ENCODE peak calls at places on chromosome 20, in seven cellular contexts. V, F, C, M, N, P and G are unnamed samples.

GRCh38 chr20:11852801-11853200 is 64.9 kb upstream of the BTBD3 start:
- DNase-seq in V (peak; percentile 67), F (no peak), C (no peak), M (no peak), N (peak; percentile 62), P (no peak), G (no peak)

GRCh38 chr20:22921595-22922421 is 113.3 kb upstream of the SSTR4 start:
- DNase-seq in V (peak; percentile 80), F (peak; percentile 82), C (peak; percentile 66), M (peak; percentile 12), N (peak; percentile 63), P (peak; percentile 40), G (no peak)

GRCh38 chr20:50395258-50395729 is 114.9 kb upstream of the PTPN1 start:
- DNase-seq in V (peak; percentile 69), F (peak; percentile 59), C (peak; percentile 89), M (no peak), N (no peak), P (no peak), G (no peak)

GRCh38 chr20:38534756-38535155 is 46.2 kb upstream of the ADIG start:
- DNase-seq in V (no peak), F (no peak), C (no peak), M (no peak), N (no peak), P (no peak), G (no peak)

GRCh38 chr20:57440678-57441509 is 49.7 kb downstream of the RBM38 start:
- DNase-seq in V (peak; percentile 43), F (peak; percentile 65), C (peak; percentile 77), M (no peak), N (no peak), P (no peak), G (no peak)

GRCh38 chr20:46040902-46041535 is 12.0 kb downstream of the SLC12A5 start:
- DNase-seq in V (peak; percentile 57), F (peak; percentile 47), C (no peak), M (no peak), N (peak; percentile 35), P (peak; percentile 25), G (peak; percentile 29)

GRCh38 chr20:24432057-24432456 is 37.4 kb upstream of the SYNDIG1 start:
- DNase-seq in V (no peak), F (no peak), C (no peak), M (no peak), N (no peak), P (no peak), G (no peak)

GRCh38 chr20:10381477-10381876 is 52.5 kb downstream of the MKKS start:
- DNase-seq in V (peak; percentile 14), F (no peak), C (no peak), M (no peak), N (no peak), P (no peak), G (no peak)

GRCh38 chr20:22579711-22580697 is 4.4 kb downstream of the FOXA2 start:
- DNase-seq in V (no peak), F (no peak), C (no peak), M (no peak), N (no peak), P (no peak), G (no peak)

GRCh38 chr20:48523191-48523757 is 304.5 kb downstream of the PREX1 start:
- DNase-seq in V (peak; percentile 79), F (peak; percentile 54), C (peak; percentile 44), M (peak; percentile 13), N (peak; percentile 47), P (peak; percentile 47), G (no peak)

GRCh38 chr20:3045816-3046676 is at the start of gene MRPS26:
- DNase-seq in V (peak; percentile 89), F (peak; percentile 88), C (peak; percentile 88), M (peak; percentile 51), N (peak; percentile 88), P (peak; percentile 94), G (peak; percentile 65)